ENCODE peak calls at places on chromosomes 2 and 18, in seven cellular contexts. One of them, this sample, is unnamed. For H3K9me3, the result is how much of the 10 kb centered on the place peaks cover.

GRCh38 chr2:9984217-9984739 is 32.8 kb downstream of the GRHL1 start:
- DNase-seq in gastrocnemius medialis: no peak
- DNase-seq in spleen: no peak
- DNase-seq in HepG2: peak
- DNase-seq in prostate gland: no peak
- DNase-seq in uterus: no peak
- DNase-seq in upper lobe of left lung: no peak
- DNase-seq in this sample: no peak

GRCh38 chr2:183773775-183774174 is 649.5 kb downstream of the NUP35 start:
- DNase-seq in upper lobe of left lung: no peak
- DNase-seq in gastrocnemius medialis: no peak
- DNase-seq in prostate gland: no peak
- DNase-seq in HepG2: no peak
- DNase-seq in spleen: no peak
- DNase-seq in uterus: no peak
- DNase-seq in this sample: no peak

GRCh38 chr2:141611143-141611571 is 519.7 kb downstream of the LRP1B start:
- DNase-seq in upper lobe of left lung: no peak
- DNase-seq in HepG2: no peak
- DNase-seq in uterus: no peak
- DNase-seq in prostate gland: no peak
- DNase-seq in gastrocnemius medialis: no peak
- DNase-seq in spleen: no peak
- DNase-seq in this sample: no peak

GRCh38 chr2:202786792-202787191 is 84.8 kb downstream of the ICA1L start:
- DNase-seq in uterus: no peak
- DNase-seq in spleen: no peak
- DNase-seq in HepG2: peak
- DNase-seq in gastrocnemius medialis: no peak
- DNase-seq in prostate gland: no peak
- DNase-seq in upper lobe of left lung: no peak
- DNase-seq in this sample: no peak

GRCh38 chr2:55157474-55157884 is 74.6 kb downstream of the CLHC1 start:
- DNase-seq in gastrocnemius medialis: no peak
- DNase-seq in upper lobe of left lung: no peak
- DNase-seq in prostate gland: no peak
- DNase-seq in uterus: no peak
- DNase-seq in spleen: no peak
- DNase-seq in HepG2: no peak
- DNase-seq in this sample: no peak

GRCh38 chr2:203510941-203511305 is 24.2 kb downstream of the RAPH1 start:
- DNase-seq in uterus: no peak
- DNase-seq in prostate gland: no peak
- DNase-seq in HepG2: no peak
- DNase-seq in gastrocnemius medialis: no peak
- DNase-seq in spleen: no peak
- DNase-seq in upper lobe of left lung: no peak
- DNase-seq in this sample: no peak

GRCh38 chr18:55102508-55102907 is 143.2 kb upstream of the CCDC68 start:
- DNase-seq in uterus: no peak
- DNase-seq in HepG2: no peak
- DNase-seq in upper lobe of left lung: no peak
- DNase-seq in prostate gland: no peak
- DNase-seq in gastrocnemius medialis: no peak
- DNase-seq in spleen: no peak
- DNase-seq in this sample: no peak

GRCh38 chr2:148021059-148021985 is at the start of gene MBD5:
- DNase-seq in uterus: peak
- DNase-seq in spleen: peak
- DNase-seq in HepG2: peak
- DNase-seq in upper lobe of left lung: peak
- DNase-seq in gastrocnemius medialis: no peak
- DNase-seq in prostate gland: peak
- DNase-seq in this sample: peak

GRCh38 chr2:159211447-159212396 is 74.8 kb downstream of the WDSUB1 start:
- DNase-seq in uterus: no peak
- DNase-seq in spleen: peak
- DNase-seq in gastrocnemius medialis: no peak
- DNase-seq in prostate gland: no peak
- DNase-seq in HepG2: peak
- DNase-seq in upper lobe of left lung: no peak
- DNase-seq in this sample: peak

GRCh38 chr2:35298493-35298892 is 1057.1 kb upstream of the CRIM1 start:
- DNase-seq in gastrocnemius medialis: no peak
- DNase-seq in prostate gland: peak
- DNase-seq in spleen: no peak
- DNase-seq in HepG2: no peak
- DNase-seq in upper lobe of left lung: no peak
- DNase-seq in uterus: no peak
- DNase-seq in this sample: peak

DNA sequence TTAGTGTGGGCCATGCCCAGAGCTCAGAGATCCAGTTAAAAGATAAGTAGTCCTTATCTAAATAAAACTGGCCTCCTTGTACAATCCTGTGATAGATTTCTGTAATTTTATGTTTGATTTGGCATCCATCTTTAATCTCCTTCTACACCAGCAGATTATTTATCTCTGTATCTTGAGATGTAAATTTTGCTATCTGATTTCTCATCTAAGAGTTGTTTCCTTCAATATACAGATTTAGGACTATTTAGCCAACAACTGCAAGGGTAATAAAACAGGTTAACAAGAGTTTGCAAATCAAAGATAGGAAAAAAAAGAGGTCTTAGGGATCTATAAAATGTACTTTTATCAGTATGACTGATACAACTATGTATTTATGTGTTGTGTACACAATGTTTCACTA is 68.6 kb upstream of the ABCA12 start:
- DNase-seq in spleen: no peak
- DNase-seq in prostate gland: no peak
- DNase-seq in HepG2: no peak
- DNase-seq in gastrocnemius medialis: no peak
- DNase-seq in upper lobe of left lung: no peak
- DNase-seq in uterus: no peak
- DNase-seq in this sample: no peak
- H3K9me3 ChIP-seq in spleen: under half
- H3K9me3 ChIP-seq in prostate gland: under half
- H3K9me3 ChIP-seq in HepG2: under half
- H3K9me3 ChIP-seq in gastrocnemius medialis: under half
- H3K9me3 ChIP-seq in upper lobe of left lung: under half
- H3K9me3 ChIP-seq in uterus: under half
- H3K9me3 ChIP-seq in this sample: under half

GRCh38 chr2:238846503-238847431 is 1.1 kb upstream of the TWIST2 start:
- DNase-seq in gastrocnemius medialis: no peak
- DNase-seq in uterus: peak
- DNase-seq in prostate gland: no peak
- DNase-seq in upper lobe of left lung: peak
- DNase-seq in spleen: no peak
- DNase-seq in HepG2: no peak
- DNase-seq in this sample: no peak

GRCh38 chr2:238847432-238847801 is 468 bp upstream of the TWIST2 start:
- DNase-seq in upper lobe of left lung: peak
- DNase-seq in spleen: no peak
- DNase-seq in prostate gland: no peak
- DNase-seq in gastrocnemius medialis: no peak
- DNase-seq in HepG2: no peak
- DNase-seq in uterus: no peak
- DNase-seq in this sample: no peak

GRCh38 chr2:238848941-238849853 is 1.3 kb downstream of the TWIST2 start:
- DNase-seq in prostate gland: no peak
- DNase-seq in upper lobe of left lung: peak
- DNase-seq in gastrocnemius medialis: no peak
- DNase-seq in uterus: no peak
- DNase-seq in HepG2: no peak
- DNase-seq in spleen: no peak
- DNase-seq in this sample: no peak

GRCh38 chr2:238848566-238848940 is 668 bp downstream of the TWIST2 start:
- DNase-seq in upper lobe of left lung: peak
- DNase-seq in spleen: no peak
- DNase-seq in prostate gland: no peak
- DNase-seq in HepG2: no peak
- DNase-seq in uterus: no peak
- DNase-seq in gastrocnemius medialis: no peak
- DNase-seq in this sample: no peak

DNA sequence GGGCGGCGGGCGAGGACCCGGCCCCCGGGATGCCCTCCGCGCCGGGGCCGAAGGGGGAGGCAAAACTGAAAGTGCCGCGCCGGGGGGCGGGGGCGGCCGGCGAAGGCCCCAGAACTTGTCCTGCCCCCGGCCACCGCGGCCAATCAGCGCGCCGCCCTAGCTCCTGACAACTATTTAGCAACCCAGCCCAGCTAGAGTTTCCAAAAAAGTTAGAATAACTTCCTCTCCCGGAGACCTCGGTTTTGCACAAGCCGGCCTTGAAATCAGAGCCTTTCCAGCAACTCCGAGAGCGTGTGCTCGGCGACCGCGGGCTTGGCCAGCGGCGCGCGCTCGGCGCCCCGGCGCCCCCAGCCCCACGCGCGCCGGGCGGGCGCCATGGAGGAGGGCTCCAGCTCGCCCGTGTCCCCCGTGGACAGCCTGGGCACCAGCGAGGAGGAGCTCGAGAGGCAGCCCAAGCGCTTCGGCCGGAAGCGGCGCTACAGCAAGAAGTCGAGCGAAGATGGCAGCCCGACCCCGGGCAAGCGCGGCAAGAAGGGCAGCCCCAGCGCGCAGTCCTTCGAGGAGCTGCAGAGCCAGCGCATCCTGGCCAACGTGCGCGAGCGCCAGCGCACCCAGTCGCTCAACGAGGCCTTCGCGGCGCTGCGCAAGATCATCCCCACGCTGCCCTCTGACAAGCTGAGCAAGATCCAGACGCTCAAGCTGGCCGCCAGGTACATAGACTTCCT is at the start of gene TWIST2:
- DNase-seq in upper lobe of left lung: peak
- DNase-seq in HepG2: no peak
- DNase-seq in spleen: no peak
- DNase-seq in gastrocnemius medialis: peak
- DNase-seq in prostate gland: peak
- DNase-seq in uterus: peak
- DNase-seq in this sample: peak
- TF ChIP-seq POLR2A in upper lobe of left lung: peak
- TF ChIP-seq POLR2A in HepG2: no peak
- TF ChIP-seq POLR2A in spleen: no peak
- TF ChIP-seq POLR2A in gastrocnemius medialis: peak
- TF ChIP-seq POLR2A in prostate gland: no peak
- TF ChIP-seq POLR2A in uterus: peak
- TF ChIP-seq POLR2A in this sample: no peak

GRCh38 chr2:211329421-211329820 is 773.0 kb downstream of the CPS1 start:
- DNase-seq in HepG2: no peak
- DNase-seq in spleen: no peak
- DNase-seq in uterus: no peak
- DNase-seq in upper lobe of left lung: no peak
- DNase-seq in gastrocnemius medialis: no peak
- DNase-seq in prostate gland: no peak
- DNase-seq in this sample: no peak
- TF ChIP-seq CTCF in HepG2: no peak
- TF ChIP-seq CTCF in spleen: no peak
- TF ChIP-seq CTCF in uterus: no peak
- TF ChIP-seq CTCF in upper lobe of left lung: no peak
- TF ChIP-seq CTCF in gastrocnemius medialis: no peak
- TF ChIP-seq CTCF in prostate gland: no peak
- TF ChIP-seq CTCF in this sample: no peak

GRCh38 chr2:153766415-153766814 is 105.3 kb upstream of the GALNT13 start:
- DNase-seq in gastrocnemius medialis: no peak
- DNase-seq in upper lobe of left lung: no peak
- DNase-seq in HepG2: no peak
- DNase-seq in uterus: no peak
- DNase-seq in prostate gland: no peak
- DNase-seq in spleen: no peak
- DNase-seq in this sample: no peak
- H3K9me3 ChIP-seq in gastrocnemius medialis: under half
- H3K9me3 ChIP-seq in upper lobe of left lung: under half
- H3K9me3 ChIP-seq in HepG2: half or more
- H3K9me3 ChIP-seq in uterus: under half
- H3K9me3 ChIP-seq in prostate gland: under half
- H3K9me3 ChIP-seq in spleen: half or more
- H3K9me3 ChIP-seq in this sample: under half

GRCh38 chr2:218569661-218570500 is 1.2 kb downstream of the CNOT9 start:
- DNase-seq in gastrocnemius medialis: peak
- DNase-seq in upper lobe of left lung: no peak
- DNase-seq in uterus: no peak
- DNase-seq in prostate gland: peak
- DNase-seq in spleen: no peak
- DNase-seq in HepG2: peak
- DNase-seq in this sample: no peak
- TF ChIP-seq POLR2A in gastrocnemius medialis: peak
- TF ChIP-seq POLR2A in upper lobe of left lung: no peak
- TF ChIP-seq POLR2A in uterus: no peak
- TF ChIP-seq POLR2A in prostate gland: peak
- TF ChIP-seq POLR2A in spleen: no peak
- TF ChIP-seq POLR2A in HepG2: no peak
- TF ChIP-seq POLR2A in this sample: no peak

GRCh38 chr2:17303054-17303453 is 215.2 kb downstream of the RAD51AP2 start:
- DNase-seq in gastrocnemius medialis: no peak
- DNase-seq in upper lobe of left lung: no peak
- DNase-seq in uterus: no peak
- DNase-seq in prostate gland: no peak
- DNase-seq in spleen: no peak
- DNase-seq in HepG2: no peak
- DNase-seq in this sample: no peak

GRCh38 chr2:17306706-17307105 is 211.5 kb downstream of the RAD51AP2 start:
- DNase-seq in gastrocnemius medialis: no peak
- DNase-seq in spleen: no peak
- DNase-seq in HepG2: no peak
- DNase-seq in upper lobe of left lung: no peak
- DNase-seq in prostate gland: no peak
- DNase-seq in uterus: no peak
- DNase-seq in this sample: no peak

GRCh38 chr2:17306219-17306618 is 212.0 kb downstream of the RAD51AP2 start:
- DNase-seq in prostate gland: no peak
- DNase-seq in spleen: no peak
- DNase-seq in uterus: no peak
- DNase-seq in HepG2: peak
- DNase-seq in upper lobe of left lung: no peak
- DNase-seq in gastrocnemius medialis: no peak
- DNase-seq in this sample: no peak

GRCh38 chr2:17301437-17301836 is 216.8 kb downstream of the RAD51AP2 start:
- DNase-seq in prostate gland: no peak
- DNase-seq in gastrocnemius medialis: no peak
- DNase-seq in uterus: no peak
- DNase-seq in HepG2: no peak
- DNase-seq in upper lobe of left lung: no peak
- DNase-seq in spleen: no peak
- DNase-seq in this sample: no peak

DNA sequence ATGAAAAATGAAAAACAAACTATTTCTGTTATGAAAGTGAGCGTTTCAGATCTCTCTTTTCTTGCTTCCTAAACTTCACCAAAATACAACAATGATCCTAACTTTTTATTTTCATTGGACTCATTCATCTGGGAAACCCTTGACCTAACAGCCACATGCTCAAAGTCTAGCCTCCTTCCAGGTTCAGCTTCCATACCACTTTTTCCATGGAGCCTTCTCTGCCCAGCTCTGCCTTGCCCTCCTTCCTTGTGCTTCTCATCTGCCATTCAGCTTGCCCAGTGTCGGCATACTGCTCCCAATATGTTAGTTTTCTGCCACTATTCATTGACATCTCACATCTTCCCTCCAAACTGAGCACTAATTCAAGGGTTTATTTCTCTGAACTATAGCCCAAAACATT is 214.7 kb downstream of the RAD51AP2 start:
- DNase-seq in prostate gland: no peak
- DNase-seq in uterus: no peak
- DNase-seq in gastrocnemius medialis: no peak
- DNase-seq in upper lobe of left lung: no peak
- DNase-seq in HepG2: no peak
- DNase-seq in spleen: no peak
- DNase-seq in this sample: no peak
- TF ChIP-seq CTCF in prostate gland: no peak
- TF ChIP-seq CTCF in uterus: no peak
- TF ChIP-seq CTCF in gastrocnemius medialis: no peak
- TF ChIP-seq CTCF in upper lobe of left lung: no peak
- TF ChIP-seq CTCF in HepG2: no peak
- TF ChIP-seq CTCF in spleen: no peak
- TF ChIP-seq CTCF in this sample: no peak

This sample was measured in thyroid gland.